ENCODE peak calls at places on chromosome 1, in seven cellular contexts. D, J, N, X, W, C and Z are unnamed samples.

GRCh38 chr1:214901718-214902117 is 180.8 kb upstream of the KCNK2 start:
- DNase-seq in N (no peak), D (no peak), J (peak; percentile 64), X (no peak), W (peak; percentile 84), C (no peak), Z (peak; percentile 67)

GRCh38 chr1:26109229-26110164 is 2.1 kb upstream of the PDIK1L start:
- DNase-seq in C (no peak), N (no peak), X (no peak), D (no peak), J (no peak), W (no peak), Z (no peak)

GRCh38 chr1:161227196-161227871 is 1.5 kb downstream of the TOMM40L start:
- DNase-seq in D (peak; percentile 90), J (peak; percentile 82), X (peak; percentile 88), W (peak; percentile 67), N (peak; percentile 83), C (peak; percentile 88), Z (peak; percentile 36)

GRCh38 chr1:109371271-109371739 is 26.4 kb downstream of the SORT1 start:
- DNase-seq in X (no peak), N (no peak), D (no peak), W (no peak), J (no peak), C (no peak), Z (peak; percentile 71)

GRCh38 chr1:73782901-73783300 is 415.1 kb downstream of the LRRIQ3 start:
- DNase-seq in W (no peak), D (no peak), J (peak; percentile 1), N (no peak), C (no peak), X (no peak), Z (peak; percentile 8)

GRCh38 chr1:34929497-34929852 is at the start of gene DLGAP3:
- DNase-seq in W (no peak), C (no peak), D (peak; percentile 73), J (no peak), N (no peak), X (no peak), Z (no peak)

GRCh38 chr1:156004843-156005593 is 15.7 kb downstream of the SSR2 start:
- DNase-seq in N (no peak), W (no peak), C (peak; percentile 57), D (no peak), X (peak; percentile 53), J (no peak), Z (no peak)

GRCh38 chr1:116485976-116486375 is 84.8 kb downstream of the CD58 start:
- DNase-seq in D (no peak), W (no peak), J (peak; percentile 58), C (no peak), X (no peak), N (no peak), Z (no peak)

GRCh38 chr1:17957588-17958267 is 149.9 kb upstream of the IGSF21 start:
- DNase-seq in X (no peak), N (no peak), C (no peak), D (no peak), J (peak; percentile 12), W (no peak), Z (no peak)

GRCh38 chr1:80158771-80159170 is 1152.2 kb upstream of the ADGRL4 start:
- DNase-seq in X (no peak), D (no peak), W (no peak), J (no peak), N (no peak), C (no peak), Z (no peak)

GRCh38 chr1:80158266-80158665 is 1151.7 kb upstream of the ADGRL4 start:
- DNase-seq in D (no peak), J (no peak), X (no peak), N (no peak), C (no peak), W (no peak), Z (no peak)

GRCh38 chr1:80153762-80154555 is 1147.4 kb upstream of the ADGRL4 start:
- DNase-seq in J (no peak), X (no peak), C (no peak), D (no peak), W (no peak), N (no peak), Z (peak; percentile 21)

DNA sequence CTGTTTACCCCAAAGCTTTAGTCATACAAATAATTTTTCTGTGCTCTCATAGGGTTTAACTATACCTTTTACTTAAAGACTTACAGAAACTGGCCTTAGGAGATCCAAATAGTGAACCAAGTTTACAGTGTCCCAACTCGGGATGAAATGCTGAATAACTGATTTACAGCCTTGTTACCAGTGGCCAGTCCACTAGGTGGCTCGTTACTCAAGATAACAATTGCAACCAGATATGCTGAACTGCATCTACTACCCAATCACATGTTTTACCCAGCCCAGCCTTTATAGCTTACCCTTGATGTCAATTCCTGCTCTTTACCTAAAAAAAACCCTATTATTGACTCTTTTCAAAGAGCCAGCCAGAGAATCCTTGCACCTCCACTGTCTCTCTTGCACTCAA is 1148.8 kb upstream of the ADGRL4 start:
- DNase-seq in C (no peak), X (no peak), D (no peak), N (no peak), J (no peak), W (no peak), Z (no peak)
- TF ChIP-seq CTCF in C (no peak), X (no peak), D (no peak), N (no peak), J (no peak), W (peak; percentile 44), Z (no peak)

DNA sequence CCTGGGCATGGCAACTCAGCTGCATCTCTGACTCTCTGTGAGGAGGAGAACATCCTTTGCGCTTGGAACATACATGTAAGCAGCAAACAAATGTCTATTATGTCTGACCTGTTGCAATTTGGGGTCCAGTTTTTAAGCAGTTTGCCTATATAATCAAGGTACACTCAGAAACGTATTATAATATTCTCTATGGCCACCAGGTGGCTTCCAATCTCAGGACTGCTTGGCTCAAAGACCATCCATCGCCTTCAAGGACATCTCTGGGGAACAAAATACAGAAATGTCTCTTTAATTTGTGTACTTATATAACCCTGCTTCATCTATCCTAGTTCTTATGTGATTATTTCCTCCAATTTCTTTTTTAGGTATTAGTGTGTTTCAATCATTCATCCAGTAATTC is 227.2 kb downstream of the OLFM3 start:
- DNase-seq in C (no peak), J (peak; percentile 1), X (no peak), W (no peak), N (no peak), D (no peak), Z (no peak)
- TF ChIP-seq CTCF in C (no peak), J (peak; percentile 16), X (peak; percentile 23), W (peak; percentile 61), N (no peak), D (peak; percentile 46), Z (peak; percentile 20)

GRCh38 chr1:42282867-42283583 is 52.0 kb downstream of the FOXJ3 start:
- DNase-seq in J (peak; percentile 34), N (no peak), D (no peak), C (no peak), W (no peak), X (no peak), Z (peak; percentile 30)
- TF ChIP-seq CTCF in J (no peak), N (no peak), D (no peak), C (no peak), W (no peak), X (no peak), Z (no peak)

GRCh38 chr1:224503161-224504118 is 68.8 kb upstream of the WDR26 start:
- DNase-seq in X (peak; percentile 90), D (peak; percentile 55), J (peak; percentile 93), C (peak; percentile 97), N (peak; percentile 94), W (peak; percentile 64), Z (peak; percentile 86)
- TF ChIP-seq CTCF in X (peak; percentile 44), D (peak; percentile 7), J (no peak), C (no peak), N (peak; percentile 47), W (peak; percentile 40), Z (no peak)

DNA sequence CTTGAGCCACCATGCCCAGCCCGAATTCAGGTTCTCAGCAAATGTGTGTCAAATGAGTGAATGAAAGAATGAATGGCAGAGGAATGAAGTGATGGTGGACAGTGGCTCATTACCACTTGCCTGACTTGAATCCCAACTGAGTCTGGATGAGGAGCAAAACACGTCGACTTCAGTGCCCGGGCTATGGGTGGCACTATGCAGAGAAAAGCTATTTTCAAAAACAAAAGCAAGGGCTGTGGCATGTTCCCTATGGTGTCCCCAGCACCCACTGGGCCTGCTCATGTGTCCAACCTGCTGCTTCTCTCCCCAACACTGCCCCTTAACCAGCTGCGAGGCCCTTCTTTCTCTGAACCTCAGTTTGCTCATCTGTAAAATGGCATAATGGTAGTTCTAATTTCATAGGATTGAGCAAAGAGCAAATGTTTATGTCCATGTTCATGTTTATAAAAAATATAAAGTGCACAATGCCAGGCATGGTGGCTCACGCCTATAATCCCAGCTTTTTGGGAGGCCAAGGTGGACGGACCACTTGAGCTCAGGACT is 4.3 kb upstream of the MAD2L2 start:
- DNase-seq in W (no peak), J (no peak), X (no peak), D (no peak), N (no peak), C (no peak), Z (no peak)
- TF ChIP-seq CTCF in W (no peak), J (no peak), X (no peak), D (no peak), N (no peak), C (no peak), Z (no peak)